ENCODE peak calls at places on chromosomes 6 and 20, in nine cellular contexts. C is CD8-positive, alpha-beta T cell; H is body of pancreas; I is tibial artery; B is prostate gland; Q is tibial nerve; O is endothelial cell of umbilical vein; N is testis; R is thoracic aorta. T is an unnamed sample.

GRCh38 chr6:83114164-83114563 is 46.7 kb downstream of the DOP1A start:
- DNase-seq in C (no peak), B (no peak), R (no peak), H (no peak), Q (no peak), I (no peak), N (no peak), O (peak; percentile 24), T (no peak)

GRCh38 chr6:137868721-137869631 is 1.9 kb downstream of the TNFAIP3 start:
- DNase-seq in I (no peak), Q (no peak), R (no peak), N (no peak), H (no peak), B (no peak), C (no peak), O (no peak), T (no peak)

GRCh38 chr6:156016186-156016976 is 560.7 kb upstream of the NOX3 start:
- DNase-seq in I (no peak), C (no peak), R (no peak), Q (no peak), B (no peak), H (no peak), N (no peak), O (peak; percentile 43), T (no peak)

GRCh38 chr6:109082178-109082577 is 12.5 kb downstream of the SESN1 start:
- DNase-seq in I (no peak), N (no peak), O (no peak), H (no peak), Q (no peak), C (no peak), B (no peak), R (no peak), T (no peak)

GRCh38 chr6:7541175-7542064 is at the start of gene DSP:
- DNase-seq in Q (no peak), N (peak; percentile 41), I (no peak), R (no peak), C (no peak), B (peak; percentile 91), H (peak; percentile 93), O (peak; percentile 15), T (peak; percentile 91)

GRCh38 chr20:1809611-1810510 is 85.3 kb upstream of the SIRPA start:
- DNase-seq in N (no peak), O (peak; percentile 44), I (peak; percentile 45), B (no peak), C (no peak), H (no peak), Q (no peak), R (no peak), T (peak; percentile 37)

GRCh38 chr6:148443798-148444560 is 101.3 kb downstream of the SASH1 start:
- DNase-seq in N (no peak), R (no peak), H (no peak), I (peak; percentile 69), C (no peak), Q (no peak), O (peak; percentile 31), B (no peak), T (peak; percentile 49)

GRCh38 chr20:37565134-37565811 is 37.6 kb upstream of the BLCAP start:
- DNase-seq in R (no peak), Q (no peak), O (no peak), I (peak; percentile 35), H (no peak), N (peak; percentile 12), C (no peak), B (no peak), T (no peak)

GRCh38 chr6:35494161-35494563 is 2.7 kb downstream of the TEAD3 start:
- DNase-seq in N (no peak), B (no peak), C (no peak), Q (no peak), H (no peak), R (no peak), I (no peak), O (peak; percentile 30), T (no peak)

GRCh38 chr6:1917628-1918371 is 308.1 kb downstream of the FOXC1 start:
- DNase-seq in H (peak; percentile 41), I (no peak), C (no peak), B (no peak), N (no peak), Q (no peak), O (peak; percentile 86), R (no peak), T (peak; percentile 56)

GRCh38 chr20:46985241-46985640 is 90.6 kb downstream of the EYA2 start:
- DNase-seq in C (no peak), R (no peak), Q (no peak), N (no peak), H (no peak), I (no peak), B (no peak), O (no peak), T (no peak)

GRCh38 chr6:80182291-80182690 is 75.8 kb downstream of the BCKDHB start:
- DNase-seq in O (peak; percentile 75), Q (no peak), N (no peak), B (no peak), I (no peak), C (no peak), H (no peak), R (no peak), T (no peak)

GRCh38 chr6:129648819-129649491 is 61.0 kb downstream of the ARHGAP18 start:
- DNase-seq in H (no peak), N (no peak), C (no peak), Q (no peak), B (no peak), R (no peak), I (no peak), O (no peak), T (no peak)
- H3K4me1 ChIP-seq in H (peaks cover 72% of the 10 kb centered on the region), N (peaks cover 12% of the 10 kb centered on the region), C (no peaks in the 10 kb centered on the region), Q (peaks cover 33% of the 10 kb centered on the region), B (no peaks in the 10 kb centered on the region), R (peaks cover 14% of the 10 kb centered on the region), I (no peaks in the 10 kb centered on the region), O (peaks cover 78% of the 10 kb centered on the region), T (peaks cover 10% of the 10 kb centered on the region)

GRCh38 chr6:130537447-130537846 is 171.6 kb downstream of the TMEM200A start:
- DNase-seq in R (no peak), N (no peak), B (no peak), I (no peak), Q (no peak), O (no peak), C (no peak), H (no peak), T (no peak)
- TF ChIP-seq CTCF in R (no peak), N (no peak), B (no peak), I (no peak), Q (no peak), O (no peak), C (no peak), H (no peak), T (no peak)

GRCh38 chr20:25199473-25200265 is 4.2 kb downstream of the ENTPD6 start:
- DNase-seq in B (no peak), R (no peak), Q (no peak), O (no peak), N (no peak), H (no peak), C (no peak), I (no peak), T (no peak)
- H3K4me1 ChIP-seq in B (peaks cover 9% of the 10 kb centered on the region), R (peaks cover 16% of the 10 kb centered on the region), Q (peaks cover 60% of the 10 kb centered on the region), O (peaks cover 5% of the 10 kb centered on the region), N (peaks cover 21% of the 10 kb centered on the region), H (peaks cover 39% of the 10 kb centered on the region), C (peaks cover 24% of the 10 kb centered on the region), I (no peaks in the 10 kb centered on the region), T (peaks cover 3% of the 10 kb centered on the region)

GRCh38 chr6:158286413-158286812 is 25.9 kb upstream of the TULP4 start:
- DNase-seq in H (no peak), C (no peak), Q (no peak), B (no peak), O (peak; percentile 83), I (no peak), N (no peak), R (no peak), T (no peak)

GRCh38 chr6:158284340-158285210 is 27.7 kb upstream of the TULP4 start:
- DNase-seq in R (no peak), C (no peak), N (no peak), B (peak; percentile 10), I (no peak), Q (no peak), O (no peak), H (no peak), T (peak; percentile 66)

GRCh38 chr6:158287047-158287446 is 25.2 kb upstream of the TULP4 start:
- DNase-seq in N (no peak), C (no peak), O (no peak), I (no peak), B (no peak), Q (no peak), H (no peak), R (no peak), T (no peak)

GRCh38 chr6:158285321-158285960 is 26.8 kb upstream of the TULP4 start:
- DNase-seq in I (no peak), N (no peak), B (no peak), Q (no peak), O (peak; percentile 30), H (no peak), C (no peak), R (no peak), T (no peak)

DNA sequence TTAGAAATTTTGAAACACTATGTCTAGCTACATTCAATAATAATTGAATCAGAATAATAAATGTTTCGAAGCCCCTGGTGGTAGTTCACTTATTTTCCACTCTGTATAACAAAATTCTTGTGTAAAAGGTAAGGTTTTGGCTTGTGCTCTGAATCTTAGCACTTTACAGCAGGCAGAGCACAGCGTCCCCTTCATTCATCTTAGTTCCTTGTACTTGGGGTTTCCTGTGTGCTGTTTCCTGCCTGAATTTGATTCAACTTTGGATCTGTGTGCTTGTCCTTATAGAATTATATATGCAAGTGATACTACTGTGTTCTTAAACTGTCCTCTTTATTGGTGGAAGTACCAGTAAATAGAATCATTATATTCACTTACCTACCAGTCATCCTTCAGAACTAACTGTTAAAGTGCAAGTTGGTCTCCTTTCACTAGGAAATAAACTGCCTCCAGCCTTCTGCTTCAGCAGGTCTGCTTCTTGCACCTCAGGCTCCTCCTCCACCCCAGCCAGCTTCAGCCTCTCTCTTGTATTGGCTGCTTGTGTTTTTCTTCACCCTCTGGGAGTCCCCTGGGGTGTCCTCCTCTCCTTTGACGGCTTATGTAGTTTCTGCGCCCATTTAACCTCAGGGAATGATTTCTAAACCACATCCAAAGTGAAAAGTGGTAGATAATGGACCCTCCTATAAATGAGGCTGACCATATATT is 28.8 kb upstream of the TULP4 start:
- DNase-seq in N (peak; percentile 28), R (no peak), C (no peak), O (no peak), H (no peak), I (no peak), B (no peak), Q (no peak), T (peak; percentile 79)
- TF ChIP-seq CTCF in N (no peak), R (no peak), C (no peak), O (no peak), H (no peak), I (no peak), B (no peak), Q (no peak), T (peak; percentile 20)

DNA sequence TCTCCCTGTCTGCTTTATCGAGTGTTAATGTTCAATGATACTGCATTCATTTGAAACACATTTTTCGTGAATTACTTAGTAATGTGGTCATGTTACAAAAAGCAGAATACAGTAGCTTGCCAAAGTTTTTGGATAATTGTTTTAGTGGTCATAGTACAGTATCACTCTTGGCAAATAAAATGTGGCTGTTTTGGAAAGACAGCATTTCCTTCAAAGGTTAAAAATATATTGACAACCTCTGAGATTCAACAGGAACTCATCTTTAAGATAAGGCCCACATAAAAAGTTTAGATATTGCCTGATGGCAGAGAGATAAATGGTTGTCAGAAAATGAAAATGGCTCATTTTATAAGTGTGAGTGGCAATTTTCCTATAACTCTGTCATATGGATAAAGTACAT is 297.7 kb upstream of the MAN1A1 start:
- DNase-seq in I (no peak), O (no peak), R (no peak), N (no peak), C (no peak), Q (no peak), H (no peak), B (no peak), T (no peak)
- H3K4me1 ChIP-seq in I (no peaks in the 10 kb centered on the region), O (no peaks in the 10 kb centered on the region), R (no peaks in the 10 kb centered on the region), N (no peaks in the 10 kb centered on the region), C (no peaks in the 10 kb centered on the region), Q (no peaks in the 10 kb centered on the region), H (no peaks in the 10 kb centered on the region), B (no peaks in the 10 kb centered on the region), T (no peaks in the 10 kb centered on the region)

T was measured in endodermal cell.